ENCODE peak calls at places on chromosome 18, in eight cellular contexts. B is T-helper 2 cell; I is NCI-H774; H is stimulated activated CD4-positive, alpha-beta T cell treated with anti-CD3 and anti-CD28 coated beads, TNF-alpha, amount 100 ng/mL, for 48 hours; C is NB4; Y is pancreas; Z is ureter; T is IMR-90. K is an unnamed sample.

GRCh38 chr18:46152436-46152807 is 48.2 kb downstream of the HAUS1 start:
- DNase-seq in T (peak), B (no peak), H (no peak), Z (no peak), I (no peak), Y (no peak), C (no peak), K (no peak)

GRCh38 chr18:55264108-55264507 is 304.8 kb upstream of the CCDC68 start:
- DNase-seq in B (no peak), Y (no peak), Z (no peak), H (no peak), I (no peak), C (no peak), T (peak), K (no peak)

GRCh38 chr18:63758616-63759015 is 16.6 kb upstream of the SERPINB7 start:
- DNase-seq in T (no peak), H (no peak), Z (no peak), I (no peak), Y (no peak), B (no peak), C (no peak), K (no peak)

GRCh38 chr18:22074343-22075070 is 94.9 kb upstream of the GATA6 start:
- DNase-seq in I (no peak), C (no peak), Y (no peak), Z (no peak), H (no peak), B (no peak), T (no peak), K (no peak)

GRCh38 chr18:34947711-34948125 is 93.5 kb upstream of the MAPRE2 start:
- DNase-seq in C (no peak), T (peak), Y (no peak), H (no peak), Z (no peak), B (no peak), I (no peak), K (no peak)

GRCh38 chr18:57269756-57270534 is 82.4 kb upstream of the ST8SIA3 start:
- DNase-seq in Y (no peak), C (no peak), Z (no peak), T (no peak), B (no peak), I (no peak), H (no peak), K (no peak)

GRCh38 chr18:74834424-74835309 is 237.0 kb downstream of the ZNF407 start:
- DNase-seq in I (no peak), T (peak), C (no peak), B (no peak), Y (no peak), Z (no peak), H (no peak), K (no peak)

GRCh38 chr18:68623342-68623741 is 91.6 kb downstream of the TMX3 start:
- DNase-seq in B (no peak), Y (no peak), I (no peak), H (no peak), Z (peak), C (peak), T (peak), K (no peak)

GRCh38 chr18:61735564-61736102 is 157.2 kb downstream of the RNF152 start:
- DNase-seq in B (no peak), T (no peak), H (no peak), Z (no peak), I (no peak), Y (peak), C (no peak), K (no peak)

GRCh38 chr18:23307567-23308295 is 145.4 kb upstream of the RIOK3 start:
- DNase-seq in I (no peak), T (peak), Z (no peak), H (no peak), Y (no peak), C (peak), B (no peak), K (no peak)

GRCh38 chr18:45137089-45137423 is 456.4 kb downstream of the SETBP1 start:
- DNase-seq in T (no peak), Y (no peak), H (no peak), I (no peak), Z (no peak), B (no peak), C (no peak), K (no peak)

GRCh38 chr18:63843008-63843407 is 44.5 kb upstream of the SERPINB2 start:
- DNase-seq in H (no peak), C (no peak), Y (no peak), Z (no peak), I (no peak), B (no peak), T (no peak), K (no peak)

GRCh38 chr18:28995319-28995718 is 818.4 kb upstream of the CDH2 start:
- DNase-seq in C (no peak), T (peak), Y (no peak), B (no peak), I (no peak), Z (no peak), H (no peak), K (no peak)

GRCh38 chr18:2050016-2050415 is 521.3 kb downstream of the METTL4 start:
- DNase-seq in Z (no peak), Y (no peak), T (no peak), C (peak), H (no peak), B (no peak), I (no peak), K (no peak)

GRCh38 chr18:31447530-31448191 is at the start of gene DSG3:
- DNase-seq in H (no peak), T (no peak), B (no peak), Z (no peak), I (no peak), C (no peak), Y (no peak), K (no peak)

GRCh38 chr18:35029770-35030169 is 11.4 kb upstream of the MAPRE2 start:
- DNase-seq in Z (no peak), B (no peak), Y (no peak), H (no peak), T (no peak), I (no peak), C (no peak), K (no peak)

GRCh38 chr18:58766164-58766563 is 94.9 kb downstream of the MALT1 start:
- DNase-seq in Z (peak), C (no peak), B (no peak), T (no peak), Y (no peak), I (no peak), H (no peak), K (no peak)

GRCh38 chr18:40055262-40055661 is 1899.8 kb upstream of the PIK3C3 start:
- DNase-seq in C (no peak), H (no peak), I (no peak), Y (no peak), T (no peak), Z (no peak), B (no peak), K (no peak)

GRCh38 chr18:70288851-70289328 is at the start of gene SOCS6:
- DNase-seq in T (peak), B (no peak), I (peak), H (peak), C (peak), Z (peak), Y (peak), K (no peak)

GRCh38 chr18:43664487-43665008 is 387.3 kb upstream of the SYT4 start:
- DNase-seq in T (no peak), Z (no peak), B (no peak), C (no peak), Y (no peak), I (no peak), H (no peak), K (no peak)

GRCh38 chr18:36850527-36851201 is 21.7 kb downstream of the KIAA1328 start:
- DNase-seq in Y (no peak), H (no peak), T (peak), C (peak), Z (no peak), B (no peak), I (no peak), K (no peak)

GRCh38 chr18:67117804-67118203 is 398.7 kb downstream of the DSEL start:
- DNase-seq in T (no peak), Z (no peak), H (no peak), Y (no peak), C (no peak), I (no peak), B (no peak), K (no peak)

GRCh38 chr18:79393181-79393598 is 2.5 kb upstream of the NFATC1 start:
- DNase-seq in T (no peak), I (no peak), B (no peak), Z (no peak), H (no peak), C (no peak), Y (no peak), K (peak)

GRCh38 chr18:79826966-79827365 is 29.2 kb downstream of the KCNG2 start:
- DNase-seq in H (no peak), C (no peak), I (no peak), Z (no peak), Y (no peak), T (no peak), B (no peak), K (no peak)

GRCh38 chr18:63162271-63163014 is 157.1 kb downstream of the BCL2 start:
- DNase-seq in H (no peak), B (no peak), Y (no peak), I (no peak), C (peak), Z (no peak), T (peak), K (no peak)